ENCODE peak calls at places on chromosome 19, in eight cellular contexts. C is CD4-positive, alpha-beta T cell; S is fibroblast of lung; D is pancreas; W is adrenal gland; G is ascending aorta; L is A673; A is nephron progenitor cell. B is an unnamed sample.

GRCh38 chr19:7547153-7547552 is 11.6 kb downstream of the PNPLA6 start:
- DNase-seq in A (no peak), C (no peak), W (no peak), S (no peak), D (no peak), G (no peak), L (no peak), B (no peak)

GRCh38 chr19:16389848-16390247 is 65.2 kb downstream of the KLF2 start:
- DNase-seq in W (no peak), A (no peak), C (no peak), D (no peak), G (no peak), L (no peak), S (no peak), B (no peak)

GRCh38 chr19:16856091-16856490 is 26.9 kb downstream of the SIN3B start:
- DNase-seq in S (no peak), L (no peak), W (no peak), A (no peak), C (no peak), G (no peak), D (no peak), B (no peak)

GRCh38 chr19:5563941-5564612 is 3.7 kb downstream of the TINCR start:
- DNase-seq in D (no peak), S (no peak), W (no peak), A (no peak), C (no peak), G (no peak), L (peak; percentile 47), B (no peak)

GRCh38 chr19:50007947-50008346 is 17.2 kb downstream of the VRK3 start:
- DNase-seq in G (no peak), S (no peak), C (no peak), D (no peak), A (no peak), W (no peak), L (no peak), B (no peak)

GRCh38 chr19:32652893-32653625 is 21.9 kb downstream of the ANKRD27 start:
- DNase-seq in L (no peak), W (peak; percentile 88), S (peak; percentile 78), C (no peak), D (peak; percentile 67), A (no peak), G (no peak), B (no peak)

GRCh38 chr19:854549-854948 is 2.4 kb downstream of the ELANE start:
- DNase-seq in L (no peak), A (no peak), C (no peak), S (no peak), D (no peak), W (no peak), G (no peak), B (no peak)

GRCh38 chr19:399370-399769 is 9.6 kb downstream of the C2CD4C start:
- DNase-seq in W (no peak), G (no peak), S (no peak), C (no peak), A (peak; percentile 0), D (no peak), L (no peak), B (peak; percentile 38)

GRCh38 chr19:56333506-56333905 is 18.9 kb upstream of the ZSCAN5A start:
- DNase-seq in D (no peak), G (no peak), W (peak; percentile 67), L (peak; percentile 73), A (peak; percentile 42), C (no peak), S (peak; percentile 29), B (no peak)

GRCh38 chr19:1214299-1214861 is 8.8 kb downstream of the STK11 start:
- DNase-seq in D (no peak), C (no peak), A (no peak), S (no peak), L (no peak), G (no peak), W (no peak), B (peak; percentile 46)

GRCh38 chr19:18522124-18522861 is 423 bp upstream of the ELL start:
- DNase-seq in G (peak; percentile 100), L (peak; percentile 100), C (peak; percentile 100), S (peak; percentile 100), A (peak; percentile 100), D (peak; percentile 100), W (peak; percentile 100), B (peak; percentile 100)

GRCh38 chr19:18519962-18520847 is 1.7 kb downstream of the ELL start:
- DNase-seq in S (peak; percentile 85), C (peak; percentile 40), L (peak; percentile 73), A (peak; percentile 60), G (no peak), D (peak; percentile 77), W (peak; percentile 77), B (peak; percentile 65)

GRCh38 chr19:18520848-18521691 is 800 bp downstream of the ELL start:
- DNase-seq in W (peak; percentile 46), A (peak; percentile 54), S (no peak), G (no peak), L (no peak), C (no peak), D (peak; percentile 67), B (no peak)

GRCh38 chr19:18523841-18524240 is 2.0 kb upstream of the ELL start:
- DNase-seq in S (no peak), A (no peak), C (no peak), G (no peak), W (no peak), L (no peak), D (no peak), B (no peak)

DNA sequence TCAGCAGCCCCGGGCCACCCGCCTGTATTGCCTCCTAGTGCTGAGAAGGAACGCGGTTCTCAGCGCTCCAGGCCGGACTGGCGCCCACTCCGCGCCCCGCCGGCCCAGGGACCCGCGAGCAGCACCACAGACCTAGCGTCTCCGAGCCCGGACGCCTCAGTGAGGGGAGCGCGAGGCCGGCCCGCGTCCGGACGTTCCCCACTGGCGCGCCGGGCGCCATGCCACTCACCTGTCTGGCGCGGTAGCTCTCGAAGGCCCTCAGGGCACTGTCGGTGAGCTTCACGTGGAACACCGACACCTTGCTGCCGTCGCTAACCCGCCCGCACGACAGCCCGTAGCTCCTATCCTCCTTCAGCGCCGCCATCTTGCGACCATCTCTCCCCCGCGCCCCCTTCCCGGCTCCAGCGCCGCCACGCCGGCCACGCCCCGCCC is at the start of gene ELL:
- DNase-seq in W (no peak), L (no peak), S (no peak), C (no peak), D (no peak), A (no peak), G (no peak), B (no peak)
- TF ChIP-seq CTCF in W (no peak), L (no peak), S (no peak), C (no peak), D (no peak), A (no peak), G (no peak), B (no peak)

GRCh38 chr19:11227201-11227886 is 12.1 kb upstream of the ANGPTL8 start:
- DNase-seq in G (no peak), A (no peak), W (no peak), C (no peak), L (no peak), D (no peak), S (no peak), B (no peak)
- TF ChIP-seq CTCF in G (no peak), A (no peak), W (no peak), C (no peak), L (peak; percentile 44), D (no peak), S (no peak), B (no peak)

GRCh38 chr19:36067681-36068080 is 13.0 kb downstream of the WDR62 start:
- DNase-seq in C (no peak), L (no peak), W (no peak), D (no peak), A (no peak), G (no peak), S (no peak), B (no peak)

GRCh38 chr19:36073121-36073876 is 18.6 kb downstream of the WDR62 start:
- DNase-seq in S (no peak), G (no peak), D (no peak), W (no peak), L (no peak), A (no peak), C (no peak), B (no peak)

DNA sequence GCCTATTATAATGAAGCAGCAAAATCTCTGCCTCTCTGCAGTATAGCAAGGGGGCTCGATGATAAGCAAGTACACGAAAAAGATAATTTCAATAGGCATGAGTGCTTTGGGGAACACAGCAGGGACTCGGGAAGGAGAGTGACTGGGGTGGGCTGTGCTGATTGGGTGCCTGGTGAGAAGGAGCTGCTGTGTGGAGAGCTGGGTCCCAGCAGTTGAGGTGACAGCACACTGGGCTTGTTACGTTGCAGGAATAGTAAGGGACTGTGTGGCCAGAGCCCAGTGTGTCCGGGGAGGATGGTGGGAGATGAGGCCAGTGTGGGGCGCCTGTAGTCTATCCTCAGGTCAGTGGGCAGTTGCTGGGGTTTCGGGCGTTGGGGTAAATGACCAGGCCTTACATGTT is 17.4 kb downstream of the WDR62 start:
- DNase-seq in A (no peak), D (no peak), G (no peak), L (no peak), W (no peak), S (no peak), C (no peak), B (no peak)
- TF ChIP-seq CTCF in A (no peak), D (no peak), G (no peak), L (no peak), W (no peak), S (no peak), C (no peak), B (no peak)

GRCh38 chr19:2497186-2497585 is 21.3 kb downstream of the GADD45B start:
- DNase-seq in D (no peak), G (no peak), W (no peak), C (no peak), L (no peak), A (no peak), S (peak; percentile 35), B (no peak)

GRCh38 chr19:2495130-2495641 is 19.3 kb downstream of the GADD45B start:
- DNase-seq in L (no peak), W (peak; percentile 84), S (peak; percentile 56), D (peak; percentile 93), A (no peak), G (peak; percentile 64), C (no peak), B (peak; percentile 88)

GRCh38 chr19:2494447-2495129 is 18.7 kb downstream of the GADD45B start:
- DNase-seq in C (peak; percentile 32), A (peak; percentile 67), L (peak; percentile 78), D (peak; percentile 66), W (peak; percentile 87), S (peak; percentile 77), G (peak; percentile 69), B (peak; percentile 75)

GRCh38 chr19:2494084-2494446 is 18.1 kb downstream of the GADD45B start:
- DNase-seq in D (no peak), G (no peak), W (no peak), A (no peak), L (peak; percentile 33), S (peak; percentile 87), C (no peak), B (no peak)

DNA sequence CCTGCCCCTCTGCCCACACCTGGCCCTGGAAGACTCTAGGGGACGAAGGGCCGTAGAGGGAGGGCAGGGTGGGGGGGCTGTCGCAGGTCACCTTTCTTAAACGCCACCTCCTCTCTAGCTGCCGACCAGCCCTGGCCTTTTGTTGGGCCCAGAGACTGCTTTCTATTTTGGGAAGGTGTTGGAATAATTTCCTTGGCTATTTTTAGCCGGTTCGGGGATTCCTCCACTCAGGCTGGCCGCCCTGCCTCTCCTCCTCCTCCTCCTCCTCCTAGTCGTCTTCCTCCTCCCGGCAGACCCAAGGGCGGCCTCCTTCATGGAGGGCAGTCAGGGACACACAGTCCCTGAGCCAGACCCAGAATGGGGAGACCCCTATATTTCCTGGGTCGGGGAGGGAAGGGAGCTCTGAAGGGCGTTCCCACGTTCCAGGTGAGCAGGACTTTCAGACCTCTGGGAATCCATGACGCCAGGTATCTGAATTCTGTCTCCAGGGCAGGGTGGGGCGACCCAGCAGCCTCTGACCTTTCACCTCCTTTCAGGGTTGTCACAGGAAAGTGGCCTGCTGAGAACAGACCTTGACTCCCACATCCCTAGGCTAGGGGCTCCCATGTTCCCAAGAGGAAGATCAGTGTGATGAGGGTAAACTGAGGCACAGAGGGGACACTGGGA is 19.9 kb downstream of the GADD45B start:
- DNase-seq in L (no peak), D (peak; percentile 67), W (peak; percentile 33), A (no peak), C (no peak), S (no peak), G (no peak), B (no peak)
- TF ChIP-seq CTCF in L (no peak), D (no peak), W (no peak), A (no peak), C (no peak), S (no peak), G (no peak), B (no peak)